ENCODE peak calls at places on chromosome 17, in ten cellular contexts. G is mesothelial cell of epicardium; O is NAMALWA; T is stomach; Z is ovary; V is M059J; S is NCI-H2029; R is activated CD8-positive, alpha-beta T cell treated with anti-CD3 and anti-CD28 coated beads for 36 hours; Q is activated naive CD4-positive, alpha-beta T cell; P is COR-L47. U is an unnamed sample.

GRCh38 chr17:29617481-29618271 is 5.0 kb downstream of the CORO6 start:
- DNase-seq in O (peak; percentile 77), G (no peak), V (peak; percentile 40), R (peak; percentile 92), Q (peak; percentile 76), P (peak; percentile 77), S (peak; percentile 80), T (peak; percentile 87), Z (no peak), U (peak; percentile 86)

GRCh38 chr17:17114592-17115225 is 72.5 kb downstream of the MPRIP start:
- DNase-seq in G (no peak), V (no peak), Q (no peak), Z (no peak), P (no peak), O (no peak), R (peak; percentile 76), T (no peak), S (no peak), U (no peak)

GRCh38 chr17:80192268-80192667 is 22.4 kb downstream of the CARD14 start:
- DNase-seq in Z (no peak), T (no peak), S (no peak), O (no peak), R (no peak), G (no peak), P (no peak), Q (no peak), V (no peak), U (no peak)

GRCh38 chr17:37706446-37706845 is 38.4 kb downstream of the HNF1B start:
- DNase-seq in S (no peak), Q (no peak), T (no peak), Z (no peak), P (no peak), O (no peak), R (no peak), G (no peak), V (peak; percentile 22), U (no peak)

GRCh38 chr17:76370261-76370993 is 14.0 kb upstream of the SPHK1 start:
- DNase-seq in Q (no peak), P (no peak), G (no peak), Z (peak; percentile 25), V (peak; percentile 96), O (no peak), T (peak; percentile 47), S (no peak), R (no peak), U (peak; percentile 90)

GRCh38 chr17:9322298-9322697 is 253.3 kb downstream of the STX8 start:
- DNase-seq in T (no peak), R (no peak), O (no peak), S (no peak), P (no peak), Z (no peak), V (no peak), G (no peak), Q (no peak), U (no peak)

GRCh38 chr17:31431098-31431794 is 39.8 kb downstream of the RAB11FIP4 start:
- DNase-seq in R (no peak), O (no peak), T (no peak), P (no peak), Q (no peak), V (no peak), G (no peak), Z (no peak), S (no peak), U (no peak)

GRCh38 chr17:77693776-77694175 is 264.7 kb upstream of the TNRC6C start:
- DNase-seq in T (no peak), G (peak; percentile 36), P (no peak), O (no peak), R (no peak), S (no peak), V (no peak), Q (no peak), Z (no peak), U (no peak)

GRCh38 chr17:32503251-32504165 is 16.7 kb downstream of the CDK5R1 start:
- DNase-seq in S (no peak), P (no peak), Z (no peak), Q (no peak), O (peak; percentile 72), R (peak; percentile 74), V (peak; percentile 63), T (no peak), G (no peak), U (no peak)

GRCh38 chr17:64063766-64064224 is 43.4 kb upstream of the ICAM2 start:
- DNase-seq in Q (peak; percentile 7), G (peak; percentile 75), V (peak; percentile 3), R (peak; percentile 78), S (no peak), T (peak; percentile 85), Z (no peak), P (peak; percentile 15), O (no peak), U (peak; percentile 74)

GRCh38 chr17:56300191-56300590 is 146.9 kb downstream of the ANKFN1 start:
- DNase-seq in V (no peak), S (no peak), T (no peak), P (no peak), G (no peak), Z (no peak), R (no peak), O (no peak), Q (no peak), U (no peak)

GRCh38 chr17:48442819-48443218 is 12.8 kb upstream of the SKAP1 start:
- DNase-seq in V (no peak), G (no peak), T (no peak), O (no peak), Q (no peak), Z (no peak), S (no peak), R (no peak), P (no peak), U (no peak)

GRCh38 chr17:73820686-73821448 is 176.6 kb upstream of the SDK2 start:
- DNase-seq in R (no peak), G (no peak), S (no peak), Z (no peak), P (no peak), O (peak; percentile 6), V (peak; percentile 4), T (peak; percentile 33), Q (no peak), U (peak; percentile 12)

GRCh38 chr17:5541610-5542202 is 42.6 kb downstream of the NLRP1 start:
- DNase-seq in G (no peak), T (no peak), O (no peak), R (no peak), V (no peak), Q (no peak), P (no peak), S (no peak), Z (no peak), U (no peak)

GRCh38 chr17:60585887-60586286 is 14.1 kb upstream of the PPM1D start:
- DNase-seq in Z (no peak), P (no peak), O (no peak), Q (no peak), V (no peak), S (no peak), T (no peak), R (no peak), G (no peak), U (no peak)

GRCh38 chr17:55273579-55274370 is 9.0 kb downstream of the HLF start:
- DNase-seq in V (peak; percentile 91), Z (no peak), R (no peak), Q (no peak), T (peak; percentile 84), S (no peak), G (no peak), P (no peak), O (no peak), U (peak; percentile 93)

GRCh38 chr17:44556854-44557606 is at the start of gene FZD2:
- DNase-seq in V (peak; percentile 99), G (peak; percentile 84), O (peak; percentile 96), T (peak; percentile 73), Z (peak; percentile 88), S (peak; percentile 66), R (peak; percentile 78), P (peak; percentile 91), Q (no peak), U (peak; percentile 95)

GRCh38 chr17:82228842-82229685 is at the start of gene SLC16A3:
- DNase-seq in V (peak; percentile 54), Z (no peak), P (no peak), Q (no peak), G (peak; percentile 65), R (peak; percentile 74), S (peak; percentile 21), T (peak; percentile 76), O (peak; percentile 72), U (peak; percentile 83)

GRCh38 chr17:46771601-46772012 is 46.9 kb downstream of the WNT3 start:
- DNase-seq in Q (no peak), R (no peak), O (peak; percentile 55), P (no peak), G (no peak), Z (no peak), V (peak; percentile 34), T (peak; percentile 26), S (no peak), U (no peak)

GRCh38 chr17:33981713-33982601 is 273.1 kb upstream of the CCL2 start:
- DNase-seq in R (no peak), Z (no peak), S (peak; percentile 63), G (no peak), P (peak; percentile 67), V (no peak), O (no peak), T (no peak), Q (no peak), U (no peak)

GRCh38 chr17:37191219-37191618 is 184.6 kb upstream of the C17orf78 start:
- DNase-seq in S (no peak), Q (no peak), Z (no peak), O (no peak), T (no peak), R (no peak), P (no peak), V (peak; percentile 61), G (no peak), U (no peak)